ENCODE peak calls at places on chromosomes 7 and 10, in seven cellular contexts. I is H9, N is H1, D is IMR-90, T is mesenchymal stem cell, G is trophoblast cell, B is neuronal stem cell. X is an unnamed sample.

GRCh38 chr7:89029864-89030263 is 234.3 kb upstream of the TEX47 start:
- DNase-seq in I (no peak), N (no peak), D (no peak), T (no peak), G (no peak), B (no peak), X (no peak)

GRCh38 chr10:86253171-86254072 is 113.2 kb downstream of the GRID1 start:
- DNase-seq in I (peak), N (no peak), D (no peak), T (no peak), G (no peak), B (no peak), X (peak)

GRCh38 chr7:55532150-55532917 is 40.0 kb downstream of the VOPP1 start:
- DNase-seq in I (no peak), N (no peak), D (no peak), T (peak), G (no peak), B (no peak), X (no peak)

GRCh38 chr7:134371536-134371935 is 54.8 kb upstream of the SLC35B4 start:
- DNase-seq in I (no peak), N (no peak), D (no peak), T (no peak), G (no peak), B (no peak), X (no peak)

GRCh38 chr10:71725998-71726672 is 6.6 kb upstream of the C10orf105 start:
- DNase-seq in I (peak), N (no peak), D (peak), T (peak), G (no peak), B (peak), X (peak)

GRCh38 chr10:117678106-117678505 is 135.6 kb downstream of the EMX2 start:
- DNase-seq in I (no peak), N (no peak), D (no peak), T (no peak), G (no peak), B (no peak), X (no peak)

GRCh38 chr7:105020926-105021325 is 6.9 kb downstream of the KMT2E start:
- DNase-seq in I (no peak), N (no peak), D (no peak), T (no peak), G (no peak), B (no peak), X (no peak)

GRCh38 chr10:68790476-68790875 is 36.9 kb upstream of the STOX1 start:
- DNase-seq in I (no peak), N (no peak), D (no peak), T (no peak), G (no peak), B (no peak), X (no peak)

GRCh38 chr10:132219486-132219885 is 32.7 kb downstream of the DPYSL4 start:
- DNase-seq in I (no peak), N (no peak), D (no peak), T (no peak), G (no peak), B (no peak), X (no peak)

GRCh38 chr10:88926484-88927249 is 25.9 kb downstream of the ACTA2 start:
- DNase-seq in I (no peak), N (no peak), D (peak), T (peak), G (peak), B (no peak), X (no peak)

GRCh38 chr10:131698986-131699385 is 201.8 kb upstream of the PPP2R2D start:
- DNase-seq in I (no peak), N (no peak), D (no peak), T (no peak), G (no peak), B (no peak), X (no peak)

GRCh38 chr7:85719981-85720963 is 533.4 kb upstream of the SEMA3D start:
- DNase-seq in I (no peak), N (no peak), D (peak), T (peak), G (no peak), B (no peak), X (peak)

GRCh38 chr10:69890065-69890831 is 88.5 kb downstream of the COL13A1 start:
- DNase-seq in I (no peak), N (no peak), D (no peak), T (no peak), G (no peak), B (no peak), X (no peak)

GRCh38 chr10:1454964-1455363 is 282.4 kb downstream of the ADARB2 start:
- DNase-seq in I (no peak), N (no peak), D (no peak), T (no peak), G (no peak), B (no peak), X (no peak)

GRCh38 chr10:77859200-77859864 is 67.2 kb downstream of the DLG5 start:
- DNase-seq in I (no peak), N (no peak), D (peak), T (no peak), G (peak), B (no peak), X (no peak)
- H3K18ac ChIP-seq in I (no peak), N (no peak), D (no peak), T (no peak), G (no peak), B (no peak), X (no peak)

GRCh38 chr10:97801449-97801848 is 29.6 kb upstream of the SFRP5 start:
- DNase-seq in I (no peak), N (no peak), D (no peak), T (no peak), G (no peak), B (no peak), X (no peak)
- H3K18ac ChIP-seq in I (no peak), N (no peak), D (no peak), T (no peak), G (no peak), B (no peak), X (no peak)

GRCh38 chr7:151178236-151178635 is 8.8 kb downstream of the ASB10 start:
- DNase-seq in I (peak), N (no peak), D (no peak), T (no peak), G (no peak), B (no peak), X (no peak)

GRCh38 chr7:151181011-151181431 is 6.0 kb downstream of the ASB10 start:
- DNase-seq in I (no peak), N (no peak), D (no peak), T (no peak), G (no peak), B (no peak), X (no peak)

GRCh38 chr7:151178831-151179230 is 8.2 kb downstream of the ASB10 start:
- DNase-seq in I (no peak), N (no peak), D (no peak), T (no peak), G (no peak), B (no peak), X (no peak)

GRCh38 chr7:151179946-151180345 is 7.1 kb downstream of the ASB10 start:
- DNase-seq in I (no peak), N (no peak), D (no peak), T (no peak), G (no peak), B (no peak), X (no peak)

DNA sequence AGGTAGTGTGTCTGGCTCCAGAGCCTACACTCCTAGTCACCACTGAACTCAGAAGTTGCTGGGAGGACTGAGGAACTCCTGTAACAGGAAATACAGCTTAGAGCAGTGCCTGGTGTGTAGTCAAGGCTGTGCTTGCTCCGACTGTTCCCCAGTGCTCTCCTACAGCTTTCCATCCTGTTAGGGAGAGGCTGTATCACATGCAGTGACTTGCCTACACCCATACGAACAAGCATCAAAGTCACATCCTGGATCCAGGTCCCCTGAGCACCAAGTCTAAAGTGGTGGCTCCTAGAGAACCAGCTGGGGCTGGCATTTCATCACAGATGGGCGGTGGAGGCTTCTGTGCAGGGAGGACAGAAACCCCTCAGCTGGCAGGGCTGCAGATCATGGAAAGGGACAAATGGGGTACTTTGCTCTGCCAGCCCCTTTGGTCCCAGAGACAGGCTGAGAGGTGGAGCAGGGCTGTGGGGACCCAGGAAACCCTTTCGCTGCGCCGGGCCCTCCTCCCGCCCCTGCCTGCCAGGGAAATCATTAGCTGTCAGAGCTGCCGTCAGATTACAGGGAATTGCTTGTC is 7.7 kb downstream of the ASB10 start:
- DNase-seq in I (peak), N (no peak), D (no peak), T (no peak), G (no peak), B (no peak), X (no peak)
- H3K18ac ChIP-seq in I (no peak), N (no peak), D (no peak), T (no peak), G (no peak), B (no peak), X (no peak)

GRCh38 chr10:44702531-44702930 is 208.6 kb upstream of the TMEM72 start:
- DNase-seq in I (no peak), N (no peak), D (no peak), T (no peak), G (no peak), B (no peak), X (no peak)
- H3K18ac ChIP-seq in I (no peak), N (no peak), D (no peak), T (no peak), G (no peak), B (no peak), X (no peak)

GRCh38 chr7:37000514-37000913 is 276.2 kb upstream of the AOAH start:
- DNase-seq in I (no peak), N (no peak), D (no peak), T (no peak), G (no peak), B (no peak), X (no peak)

GRCh38 chr7:36995776-36996175 is 271.5 kb upstream of the AOAH start:
- DNase-seq in I (no peak), N (no peak), D (no peak), T (no peak), G (no peak), B (no peak), X (no peak)

GRCh38 chr7:36999851-37000480 is 275.7 kb upstream of the AOAH start:
- DNase-seq in I (no peak), N (no peak), D (no peak), T (no peak), G (no peak), B (no peak), X (no peak)

GRCh38 chr7:36994456-36995112 is 270.3 kb upstream of the AOAH start:
- DNase-seq in I (no peak), N (no peak), D (no peak), T (peak), G (no peak), B (no peak), X (peak)
- H3K18ac ChIP-seq in I (no peak), N (no peak), D (no peak), T (no peak), G (no peak), B (no peak), X (no peak)

X was measured in mesendoderm.